ENCODE peak calls at places on chromosome 19, in eight cellular contexts. Z is sigmoid colon, K is breast epithelium, D is IMR-90, Q is esophagus squamous epithelium, S is ovary, O is stomach, T is prostate gland. X is an unnamed sample.

GRCh38 chr19:15449620-15450527 is at the start of gene WIZ:
- DNase-seq in Z (peak; percentile 95), K (peak; percentile 86), D (peak; percentile 55), Q (no peak), S (peak; percentile 92), O (peak; percentile 88), T (peak; percentile 61), X (peak; percentile 81)

GRCh38 chr19:49430678-49431329 is 5.6 kb downstream of the GFY start:
- DNase-seq in Z (no peak), K (no peak), D (no peak), Q (no peak), S (no peak), O (no peak), T (no peak), X (no peak)

GRCh38 chr19:8445488-8446001 is 770 bp downstream of the HNRNPM start:
- DNase-seq in Z (peak; percentile 76), K (peak; percentile 79), D (no peak), Q (no peak), S (peak; percentile 76), O (peak; percentile 67), T (peak; percentile 52), X (peak; percentile 30)

GRCh38 chr19:2613507-2614295 is 88.8 kb downstream of the GNG7 start:
- DNase-seq in Z (peak; percentile 73), K (no peak), D (peak; percentile 12), Q (no peak), S (peak; percentile 59), O (peak; percentile 60), T (no peak), X (no peak)

GRCh38 chr19:38695319-38695683 is 47.9 kb downstream of the ACTN4 start:
- DNase-seq in Z (no peak), K (no peak), D (no peak), Q (no peak), S (no peak), O (no peak), T (no peak), X (no peak)

GRCh38 chr19:32339988-32340874 is 5.2 kb upstream of the ZNF507 start:
- DNase-seq in Z (peak; percentile 70), K (peak; percentile 69), D (peak; percentile 27), Q (no peak), S (peak; percentile 46), O (peak; percentile 82), T (peak; percentile 55), X (peak; percentile 59)

GRCh38 chr19:19488041-19488874 is 27.1 kb downstream of the TSSK6 start:
- DNase-seq in Z (no peak), K (no peak), D (no peak), Q (no peak), S (peak; percentile 74), O (peak; percentile 59), T (no peak), X (no peak)

GRCh38 chr19:55836340-55836739 is at the start of gene NLRP4:
- DNase-seq in Z (no peak), K (no peak), D (no peak), Q (no peak), S (no peak), O (no peak), T (no peak), X (no peak)

GRCh38 chr19:3474015-3474414 is 6.3 kb downstream of the SMIM24 start:
- DNase-seq in Z (no peak), K (no peak), D (no peak), Q (no peak), S (no peak), O (peak; percentile 72), T (no peak), X (no peak)

GRCh38 chr19:58385313-58386165 is 1.5 kb upstream of the RPS5 start:
- DNase-seq in Z (no peak), K (no peak), D (no peak), Q (no peak), S (no peak), O (no peak), T (no peak), X (no peak)

GRCh38 chr19:11089254-11090013 is at the start of gene LDLR:
- DNase-seq in Z (peak; percentile 92), K (peak; percentile 87), D (peak; percentile 90), Q (no peak), S (peak; percentile 88), O (peak; percentile 85), T (peak; percentile 86), X (peak; percentile 76)

GRCh38 chr19:11090264-11091032 is 1.2 kb downstream of the LDLR start:
- DNase-seq in Z (peak; percentile 99), K (peak; percentile 99), D (peak; percentile 92), Q (peak; percentile 88), S (peak; percentile 98), O (peak; percentile 99), T (peak; percentile 99), X (peak; percentile 97)

GRCh38 chr19:11094520-11094894 is 5.2 kb downstream of the LDLR start:
- DNase-seq in Z (no peak), K (no peak), D (no peak), Q (no peak), S (no peak), O (no peak), T (no peak), X (no peak)

GRCh38 chr19:11091343-11092153 is 2.3 kb downstream of the LDLR start:
- DNase-seq in Z (peak; percentile 89), K (peak; percentile 77), D (peak; percentile 90), Q (no peak), S (peak; percentile 60), O (peak; percentile 67), T (peak; percentile 80), X (no peak)

GRCh38 chr19:11092181-11092538 is 2.9 kb downstream of the LDLR start:
- DNase-seq in Z (no peak), K (no peak), D (peak; percentile 74), Q (no peak), S (no peak), O (no peak), T (no peak), X (no peak)
- TF ChIP-seq POLR2A in Z (no peak), K (no peak), D (no peak), Q (no peak), S (no peak), O (no peak), T (no peak), X (no peak)

GRCh38 chr19:44779150-44779549 is 1.5 kb downstream of the CBLC start:
- DNase-seq in Z (no peak), K (no peak), D (no peak), Q (no peak), S (no peak), O (no peak), T (no peak), X (no peak)
- H3K4me1 ChIP-seq in Z (no peaks in the 10 kb centered on the region), K (no peaks in the 10 kb centered on the region), D (peaks cover 6% of the 10 kb centered on the region), Q (peaks cover 15% of the 10 kb centered on the region), S (no peaks in the 10 kb centered on the region), O (peaks cover 7% of the 10 kb centered on the region), T (peaks cover 2% of the 10 kb centered on the region), X (peaks cover 7% of the 10 kb centered on the region)

DNA sequence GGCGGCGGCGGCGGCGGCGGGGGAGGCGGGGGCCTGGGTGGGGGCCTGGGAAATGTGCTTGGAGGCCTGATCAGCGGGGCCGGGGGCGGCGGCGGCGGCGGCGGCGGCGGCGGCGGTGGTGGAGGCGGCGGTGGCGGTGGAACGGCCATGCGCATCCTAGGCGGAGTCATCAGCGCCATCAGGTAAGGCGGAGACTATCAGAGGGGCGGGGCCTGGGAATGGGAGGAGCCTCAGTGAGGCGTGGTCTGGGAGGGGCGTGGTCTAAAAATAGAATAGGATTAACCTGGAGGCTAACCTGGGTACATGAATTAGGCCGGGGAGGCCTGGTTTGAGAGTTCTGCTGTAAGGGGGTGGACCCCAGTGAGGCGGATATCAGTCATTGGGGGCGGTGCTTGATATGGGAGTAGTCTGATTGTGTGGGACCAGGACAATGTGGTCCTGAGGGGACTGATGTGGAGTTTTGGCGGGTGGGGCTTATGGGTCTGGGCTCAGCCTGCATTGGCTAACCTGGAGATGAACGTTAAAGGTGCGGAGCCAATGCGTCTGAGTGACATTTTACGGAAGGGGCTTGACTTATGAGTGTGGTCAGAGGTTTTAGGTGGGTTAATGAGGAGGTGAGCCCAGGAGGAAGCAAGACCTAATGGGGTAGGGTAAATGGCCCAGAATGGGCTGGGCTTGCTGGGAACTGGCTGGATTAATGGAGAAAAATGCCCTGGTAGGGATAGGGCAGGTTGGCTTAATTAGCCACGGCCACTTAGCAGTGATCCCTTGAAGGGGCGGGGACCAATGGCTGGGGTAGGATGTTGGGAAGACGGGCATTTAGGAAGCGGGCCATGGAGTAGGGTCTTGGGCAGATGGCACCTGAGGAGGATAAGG is 1.4 kb downstream of the CAPNS1 start:
- DNase-seq in Z (peak; percentile 93), K (peak; percentile 89), D (peak; percentile 76), Q (peak; percentile 59), S (peak; percentile 94), O (peak; percentile 91), T (peak; percentile 84), X (peak; percentile 73)
- TF ChIP-seq POLR2A in Z (no peak), K (no peak), D (no peak), Q (peak; percentile 75), S (peak; percentile 59), O (no peak), T (peak; percentile 77), X (peak; percentile 12)

GRCh38 chr19:41870401-41870873 is 6.6 kb upstream of the CD79A start:
- DNase-seq in Z (no peak), K (no peak), D (peak; percentile 61), Q (no peak), S (no peak), O (no peak), T (no peak), X (no peak)
- H3K4me1 ChIP-seq in Z (no peaks in the 10 kb centered on the region), K (peaks cover 11% of the 10 kb centered on the region), D (peaks cover 2% of the 10 kb centered on the region), Q (no peaks in the 10 kb centered on the region), S (no peaks in the 10 kb centered on the region), O (peaks cover 4% of the 10 kb centered on the region), T (peaks cover 4% of the 10 kb centered on the region), X (no peaks in the 10 kb centered on the region)

DNA sequence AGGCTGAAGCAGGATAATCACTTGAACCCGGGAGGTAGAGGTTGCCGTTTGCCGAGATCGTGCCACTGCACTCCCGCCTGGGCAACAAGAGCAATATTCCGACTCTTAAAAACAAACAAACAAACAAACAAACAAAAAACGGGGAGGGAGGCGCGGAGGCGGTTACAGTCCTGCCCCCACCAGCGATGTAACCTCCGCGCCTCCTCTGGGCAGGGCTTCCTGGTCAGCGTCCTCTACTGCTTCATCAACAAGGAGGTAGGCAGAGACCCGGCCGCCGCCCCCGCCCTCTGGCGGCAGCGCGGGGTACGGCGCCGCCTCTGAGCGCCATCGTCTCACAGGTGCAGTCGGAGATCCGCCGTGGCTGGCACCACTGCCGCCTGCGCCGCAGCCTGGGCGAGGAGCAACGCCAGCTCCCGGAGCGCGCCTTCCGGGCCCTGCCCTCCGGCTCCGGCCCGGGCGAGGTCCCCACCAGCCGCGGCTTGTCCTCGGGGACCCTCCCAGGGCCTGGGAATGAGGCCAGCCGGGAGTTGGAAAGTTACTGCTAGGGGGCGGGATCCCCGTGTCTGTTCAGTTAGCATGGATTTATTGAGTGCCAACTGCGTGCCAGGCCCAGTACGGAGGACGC is 10.2 kb downstream of the SNRPD2 start:
- DNase-seq in Z (peak; percentile 93), K (peak; percentile 88), D (peak; percentile 69), Q (peak; percentile 35), S (peak; percentile 85), O (peak; percentile 95), T (peak; percentile 92), X (peak; percentile 56)
- TF ChIP-seq POLR2A in Z (no peak), K (no peak), D (no peak), Q (peak; percentile 32), S (no peak), O (no peak), T (peak; percentile 58), X (no peak)

DNA sequence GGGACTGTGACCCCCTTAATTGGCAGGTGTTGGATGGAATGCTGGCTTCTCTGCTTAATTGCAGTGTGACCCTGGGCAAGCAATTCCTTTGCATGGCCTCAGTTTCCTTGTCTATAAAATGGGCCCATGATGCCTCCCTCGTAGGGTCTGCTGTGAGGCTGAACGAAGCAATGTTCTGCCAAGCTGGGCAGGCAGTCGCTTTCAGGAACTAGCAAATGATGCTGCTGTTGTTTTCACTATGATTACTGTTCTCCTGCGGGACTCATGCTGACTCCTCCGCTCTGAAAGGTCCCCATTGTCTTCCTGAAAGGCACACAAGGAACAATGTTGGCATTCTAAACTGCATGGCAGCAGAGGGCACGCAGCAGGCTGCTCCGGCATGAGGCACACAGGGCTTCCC is 6.8 kb downstream of the BICRA start:
- DNase-seq in Z (no peak), K (no peak), D (no peak), Q (no peak), S (no peak), O (no peak), T (no peak), X (no peak)
- H3K4me1 ChIP-seq in Z (no peaks in the 10 kb centered on the region), K (peaks cover 18% of the 10 kb centered on the region), D (peaks cover 26% of the 10 kb centered on the region), Q (peaks cover 13% of the 10 kb centered on the region), S (peaks cover 15% of the 10 kb centered on the region), O (peaks cover 38% of the 10 kb centered on the region), T (peaks cover 12% of the 10 kb centered on the region), X (peaks cover 92% of the 10 kb centered on the region)

X was measured in tibial nerve.